ENCODE peak calls at places on chromosomes 3 and 15, in four cellular contexts. One of them, this sample, is unnamed. For H3K36me3, the result is how much of the 10 kb centered on the place peaks cover.

GRCh38 chr15:62067448-62068044 is 769 bp downstream of the C2CD4A start:
- DNase-seq in ovary: peak
- DNase-seq in thoracic aorta: no peak
- DNase-seq in neural progenitor cell: peak
- DNase-seq in this sample: peak

GRCh38 chr3:54580453-54580852 is 347.4 kb downstream of the LRTM1 start:
- DNase-seq in ovary: no peak
- DNase-seq in thoracic aorta: no peak
- DNase-seq in neural progenitor cell: no peak
- DNase-seq in this sample: no peak

GRCh38 chr3:83438177-83438576 is 1520.6 kb upstream of the CADM2 start:
- DNase-seq in ovary: no peak
- DNase-seq in thoracic aorta: no peak
- DNase-seq in neural progenitor cell: no peak
- DNase-seq in this sample: no peak

GRCh38 chr3:14396293-14396692 is 6.1 kb upstream of the SLC6A6 start:
- DNase-seq in ovary: no peak
- DNase-seq in thoracic aorta: no peak
- DNase-seq in neural progenitor cell: no peak
- DNase-seq in this sample: no peak

GRCh38 chr3:101243285-101244211 is 76.8 kb downstream of the IMPG2 start:
- DNase-seq in ovary: no peak
- DNase-seq in thoracic aorta: no peak
- DNase-seq in neural progenitor cell: no peak
- DNase-seq in this sample: no peak

GRCh38 chr3:132637590-132637989 is 22.0 kb downstream of the ACAD11 start:
- DNase-seq in ovary: no peak
- DNase-seq in thoracic aorta: no peak
- DNase-seq in neural progenitor cell: no peak
- DNase-seq in this sample: no peak

GRCh38 chr15:79339588-79340314 is 28.8 kb downstream of the TMED3 start:
- DNase-seq in ovary: no peak
- DNase-seq in thoracic aorta: no peak
- DNase-seq in neural progenitor cell: peak
- DNase-seq in this sample: no peak

GRCh38 chr15:90866161-90866715 is 2.1 kb upstream of the FURIN start:
- DNase-seq in ovary: no peak
- DNase-seq in thoracic aorta: no peak
- DNase-seq in neural progenitor cell: no peak
- DNase-seq in this sample: no peak

GRCh38 chr3:11136871-11137626 is 17.2 kb upstream of the HRH1 start:
- DNase-seq in ovary: no peak
- DNase-seq in thoracic aorta: peak
- DNase-seq in neural progenitor cell: no peak
- DNase-seq in this sample: peak

GRCh38 chr15:74320358-74321247 is 46.8 kb downstream of the CYP11A1 start:
- DNase-seq in ovary: peak
- DNase-seq in thoracic aorta: no peak
- DNase-seq in neural progenitor cell: peak
- DNase-seq in this sample: peak

GRCh38 chr3:121724130-121724529 is 25.4 kb downstream of the GOLGB1 start:
- DNase-seq in ovary: no peak
- DNase-seq in thoracic aorta: no peak
- DNase-seq in neural progenitor cell: no peak
- DNase-seq in this sample: no peak

GRCh38 chr3:30188713-30189112 is 417.7 kb upstream of the TGFBR2 start:
- DNase-seq in ovary: no peak
- DNase-seq in thoracic aorta: no peak
- DNase-seq in neural progenitor cell: no peak
- DNase-seq in this sample: peak

GRCh38 chr3:128879991-128880390 is 571 bp downstream of the ACAD9 start:
- DNase-seq in ovary: no peak
- DNase-seq in thoracic aorta: no peak
- DNase-seq in neural progenitor cell: no peak
- DNase-seq in this sample: no peak

GRCh38 chr15:27268923-27269322 is 297.9 kb downstream of the GABRG3 start:
- DNase-seq in ovary: no peak
- DNase-seq in thoracic aorta: no peak
- DNase-seq in neural progenitor cell: no peak
- DNase-seq in this sample: no peak

GRCh38 chr15:32668942-32669341 is 27.4 kb downstream of the SCG5 start:
- DNase-seq in ovary: no peak
- DNase-seq in thoracic aorta: no peak
- DNase-seq in neural progenitor cell: peak
- DNase-seq in this sample: no peak

GRCh38 chr3:148971819-148972218 is 19.5 kb upstream of the GYG1 start:
- DNase-seq in ovary: peak
- DNase-seq in thoracic aorta: no peak
- DNase-seq in neural progenitor cell: no peak
- DNase-seq in this sample: no peak

GRCh38 chr3:121916189-121916588 is 22.0 kb downstream of the SLC15A2 start:
- DNase-seq in ovary: no peak
- DNase-seq in thoracic aorta: no peak
- DNase-seq in neural progenitor cell: no peak
- DNase-seq in this sample: no peak

GRCh38 chr3:97940034-97940433 is 32.2 kb downstream of the RIOX2 start:
- DNase-seq in ovary: no peak
- DNase-seq in thoracic aorta: no peak
- DNase-seq in neural progenitor cell: peak
- DNase-seq in this sample: no peak

GRCh38 chr3:142663865-142664264 is 60.0 kb upstream of the TRPC1 start:
- DNase-seq in ovary: no peak
- DNase-seq in thoracic aorta: no peak
- DNase-seq in neural progenitor cell: no peak
- DNase-seq in this sample: no peak

GRCh38 chr15:29913528-29914135 is 91.4 kb upstream of the TJP1 start:
- DNase-seq in ovary: no peak
- DNase-seq in thoracic aorta: no peak
- DNase-seq in neural progenitor cell: no peak
- DNase-seq in this sample: no peak

GRCh38 chr3:27097171-27097570 is 272.0 kb downstream of the NEK10 start:
- DNase-seq in ovary: no peak
- DNase-seq in thoracic aorta: no peak
- DNase-seq in neural progenitor cell: no peak
- DNase-seq in this sample: no peak

GRCh38 chr3:40546811-40547210 is 22.1 kb downstream of the ZNF621 start:
- DNase-seq in ovary: no peak
- DNase-seq in thoracic aorta: no peak
- DNase-seq in neural progenitor cell: peak
- DNase-seq in this sample: no peak

GRCh38 chr3:127689266-127689860 is 16.6 kb downstream of the ABTB1 start:
- DNase-seq in ovary: peak
- DNase-seq in thoracic aorta: no peak
- DNase-seq in neural progenitor cell: no peak
- DNase-seq in this sample: peak

GRCh38 chr15:36458406-36458805 is 121.0 kb upstream of the CDIN1 start:
- DNase-seq in ovary: no peak
- DNase-seq in thoracic aorta: no peak
- DNase-seq in neural progenitor cell: no peak
- DNase-seq in this sample: no peak

GRCh38 chr3:178382388-178383061 is 153.7 kb upstream of the KCNMB2 start:
- DNase-seq in ovary: no peak
- DNase-seq in thoracic aorta: no peak
- DNase-seq in neural progenitor cell: no peak
- DNase-seq in this sample: no peak

GRCh38 chr3:128143496-128143895 is 9.8 kb upstream of the EEFSEC start:
- DNase-seq in ovary: no peak
- DNase-seq in thoracic aorta: no peak
- DNase-seq in neural progenitor cell: no peak
- DNase-seq in this sample: no peak

GRCh38 chr15:84811151-84811550 is 6.0 kb upstream of the ALPK3 start:
- DNase-seq in ovary: no peak
- DNase-seq in thoracic aorta: no peak
- DNase-seq in neural progenitor cell: no peak
- DNase-seq in this sample: no peak

GRCh38 chr3:99883693-99884092 is 66.0 kb downstream of the CMSS1 start:
- DNase-seq in ovary: no peak
- DNase-seq in thoracic aorta: no peak
- DNase-seq in neural progenitor cell: no peak
- DNase-seq in this sample: no peak

GRCh38 chr3:98561727-98562521 is 30.1 kb downstream of the GPR15 start:
- DNase-seq in ovary: no peak
- DNase-seq in thoracic aorta: no peak
- DNase-seq in neural progenitor cell: no peak
- DNase-seq in this sample: no peak

GRCh38 chr3:58074126-58074715 is 66.0 kb downstream of the FLNB start:
- DNase-seq in ovary: no peak
- DNase-seq in thoracic aorta: no peak
- DNase-seq in neural progenitor cell: no peak
- DNase-seq in this sample: no peak

GRCh38 chr3:121836069-121836468 is 1.1 kb downstream of the EAF2 start:
- DNase-seq in ovary: no peak
- DNase-seq in thoracic aorta: no peak
- DNase-seq in neural progenitor cell: no peak
- DNase-seq in this sample: no peak

GRCh38 chr15:33215941-33216872 is 21.7 kb upstream of the FMN1 start:
- DNase-seq in ovary: no peak
- DNase-seq in thoracic aorta: no peak
- DNase-seq in neural progenitor cell: peak
- DNase-seq in this sample: no peak

GRCh38 chr15:38972831-38973230 is 408.2 kb upstream of the RASGRP1 start:
- DNase-seq in ovary: no peak
- DNase-seq in thoracic aorta: no peak
- DNase-seq in neural progenitor cell: no peak
- DNase-seq in this sample: no peak

GRCh38 chr3:24773798-24774197 is 279.1 kb upstream of the THRB start:
- DNase-seq in ovary: peak
- DNase-seq in thoracic aorta: no peak
- DNase-seq in neural progenitor cell: peak
- DNase-seq in this sample: peak

GRCh38 chr3:115766587-115767492 is 143.5 kb downstream of the GAP43 start:
- DNase-seq in ovary: no peak
- DNase-seq in thoracic aorta: no peak
- DNase-seq in neural progenitor cell: peak
- DNase-seq in this sample: no peak

GRCh38 chr3:133980550-133980949 is 49.2 kb downstream of the SLCO2A1 start:
- DNase-seq in ovary: no peak
- DNase-seq in thoracic aorta: no peak
- DNase-seq in neural progenitor cell: no peak
- DNase-seq in this sample: no peak

GRCh38 chr3:22039156-22039555 is 288.1 kb upstream of the ZNF385D start:
- DNase-seq in ovary: no peak
- DNase-seq in thoracic aorta: no peak
- DNase-seq in neural progenitor cell: no peak
- DNase-seq in this sample: no peak

GRCh38 chr15:98801234-98801561 is 152.9 kb downstream of the IGF1R start:
- DNase-seq in ovary: no peak
- DNase-seq in thoracic aorta: no peak
- DNase-seq in neural progenitor cell: peak
- DNase-seq in this sample: no peak

DNA sequence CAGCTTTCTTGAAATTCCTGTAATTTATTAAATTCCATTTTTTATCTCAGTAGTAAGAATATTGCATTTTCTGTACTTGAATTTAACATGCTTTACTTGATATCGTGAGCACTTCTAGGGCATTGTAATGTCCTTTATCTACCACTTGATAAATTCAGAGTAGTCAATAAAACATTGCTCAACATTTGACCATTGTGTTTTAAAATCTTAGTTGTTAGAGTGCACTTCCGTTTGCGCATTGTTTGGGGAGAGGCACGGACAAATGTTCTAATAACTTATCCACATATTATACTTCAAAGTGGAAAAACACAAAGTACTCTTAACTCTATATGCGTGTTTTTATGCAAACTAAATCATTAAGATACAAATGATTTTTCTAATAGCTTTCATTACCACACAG is 444 bp downstream of the FAM227B start:
- DNase-seq in ovary: no peak
- DNase-seq in thoracic aorta: no peak
- DNase-seq in neural progenitor cell: no peak
- DNase-seq in this sample: no peak
- TF ChIP-seq CTCF in ovary: no peak
- TF ChIP-seq CTCF in thoracic aorta: no peak
- TF ChIP-seq CTCF in neural progenitor cell: no peak
- TF ChIP-seq CTCF in this sample: peak

DNA sequence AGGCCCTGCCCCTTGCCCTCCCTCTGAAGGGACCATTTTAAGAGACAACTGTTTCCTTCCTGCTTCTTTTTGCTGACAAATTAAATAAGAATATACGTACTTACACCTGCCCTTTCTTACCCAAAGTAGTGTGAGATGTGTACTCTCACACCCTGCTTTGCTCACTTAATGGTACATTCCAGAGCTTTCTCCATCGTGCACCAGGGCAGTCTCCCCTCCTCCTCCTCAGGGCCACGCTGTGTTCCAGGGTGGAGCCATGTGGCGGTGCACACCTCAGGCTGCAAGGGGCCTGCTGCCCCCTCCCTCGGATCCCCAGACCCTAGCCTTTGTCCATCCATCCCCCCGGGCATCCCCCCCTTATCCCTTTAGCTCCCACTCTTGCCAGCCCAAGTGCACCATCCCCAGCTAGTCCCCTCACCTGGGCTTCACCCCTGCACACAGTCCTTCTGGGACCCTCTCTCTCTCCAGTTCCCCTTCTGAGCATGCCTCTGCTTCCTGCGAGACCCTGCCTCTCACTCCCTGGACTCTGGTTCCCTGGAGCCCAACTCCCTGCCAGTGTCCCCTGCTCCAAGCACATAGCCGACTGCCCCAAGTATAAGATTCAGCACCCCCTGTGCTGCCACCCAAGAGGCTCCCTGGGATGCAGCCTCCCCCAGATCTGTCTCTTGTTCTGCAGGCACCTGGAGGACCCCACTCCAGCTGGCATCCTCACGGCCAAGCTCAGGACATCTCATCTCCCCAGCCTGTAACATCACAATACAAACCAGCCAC is 89.5 kb upstream of the IQSEC1 start:
- DNase-seq in ovary: no peak
- DNase-seq in thoracic aorta: no peak
- DNase-seq in neural progenitor cell: no peak
- DNase-seq in this sample: no peak
- H3K4me3 ChIP-seq in ovary: no peak
- H3K4me3 ChIP-seq in thoracic aorta: no peak
- H3K4me3 ChIP-seq in neural progenitor cell: no peak
- H3K4me3 ChIP-seq in this sample: no peak

GRCh38 chr3:45407634-45408033 is 19.3 kb downstream of the LARS2 start:
- DNase-seq in ovary: no peak
- DNase-seq in thoracic aorta: no peak
- DNase-seq in neural progenitor cell: no peak
- DNase-seq in this sample: no peak

GRCh38 chr3:45406812-45407211 is 18.4 kb downstream of the LARS2 start:
- DNase-seq in ovary: no peak
- DNase-seq in thoracic aorta: no peak
- DNase-seq in neural progenitor cell: no peak
- DNase-seq in this sample: no peak

GRCh38 chr3:45411081-45411480 is 22.7 kb downstream of the LARS2 start:
- DNase-seq in ovary: no peak
- DNase-seq in thoracic aorta: no peak
- DNase-seq in neural progenitor cell: no peak
- DNase-seq in this sample: no peak

GRCh38 chr3:45409921-45410320 is 21.5 kb downstream of the LARS2 start:
- DNase-seq in ovary: peak
- DNase-seq in thoracic aorta: no peak
- DNase-seq in neural progenitor cell: no peak
- DNase-seq in this sample: no peak

GRCh38 chr3:45409369-45409768 is 21.0 kb downstream of the LARS2 start:
- DNase-seq in ovary: no peak
- DNase-seq in thoracic aorta: no peak
- DNase-seq in neural progenitor cell: no peak
- DNase-seq in this sample: no peak
- H3K36me3 ChIP-seq in ovary: under half
- H3K36me3 ChIP-seq in thoracic aorta: under half
- H3K36me3 ChIP-seq in neural progenitor cell: under half
- H3K36me3 ChIP-seq in this sample: half or more

GRCh38 chr3:156614642-156615511 is 59.5 kb upstream of the TIPARP start:
- DNase-seq in ovary: no peak
- DNase-seq in thoracic aorta: no peak
- DNase-seq in neural progenitor cell: no peak
- DNase-seq in this sample: no peak
- TF ChIP-seq CTCF in ovary: no peak
- TF ChIP-seq CTCF in thoracic aorta: no peak
- TF ChIP-seq CTCF in neural progenitor cell: no peak
- TF ChIP-seq CTCF in this sample: no peak